ENCODE peak calls at places on chromosome 7, in four cellular contexts. One of them, this sample, is unnamed.

GRCh38 chr7:80453699-80454340 is 58.0 kb downstream of the GNAT3 start:
- DNase-seq in K562: peak
- DNase-seq in H1: no peak
- DNase-seq in GM12878: no peak
- DNase-seq in this sample: peak

GRCh38 chr7:129721139-129721538 is 109.6 kb downstream of the NRF1 start:
- DNase-seq in H1: no peak
- DNase-seq in K562: no peak
- DNase-seq in GM12878: no peak
- DNase-seq in this sample: no peak

GRCh38 chr7:92768501-92769360 is 67.6 kb downstream of the CDK6 start:
- DNase-seq in K562: no peak
- DNase-seq in H1: no peak
- DNase-seq in GM12878: peak
- DNase-seq in this sample: peak

GRCh38 chr7:3301831-3302618 is 973 bp downstream of the SDK1 start:
- DNase-seq in H1: peak
- DNase-seq in GM12878: no peak
- DNase-seq in K562: no peak
- DNase-seq in this sample: peak

GRCh38 chr7:89775459-89775858 is 378.8 kb upstream of the STEAP1 start:
- DNase-seq in H1: no peak
- DNase-seq in GM12878: no peak
- DNase-seq in K562: no peak
- DNase-seq in this sample: no peak

GRCh38 chr7:157856873-157857577 is 520.2 kb downstream of the DNAJB6 start:
- DNase-seq in GM12878: no peak
- DNase-seq in H1: no peak
- DNase-seq in K562: no peak
- DNase-seq in this sample: no peak

GRCh38 chr7:73369622-73370021 is 41.7 kb downstream of the FKBP6 start:
- DNase-seq in GM12878: no peak
- DNase-seq in K562: no peak
- DNase-seq in H1: no peak
- DNase-seq in this sample: no peak

GRCh38 chr7:67754651-67755050 is 758.0 kb downstream of the TYW1 start:
- DNase-seq in K562: no peak
- DNase-seq in GM12878: no peak
- DNase-seq in H1: no peak
- DNase-seq in this sample: no peak

GRCh38 chr7:22725585-22725984 is 1.4 kb upstream of the IL6 start:
- DNase-seq in GM12878: no peak
- DNase-seq in K562: peak
- DNase-seq in H1: no peak
- DNase-seq in this sample: peak

GRCh38 chr7:30707391-30708351 is 25.4 kb upstream of the CRHR2 start:
- DNase-seq in K562: no peak
- DNase-seq in GM12878: no peak
- DNase-seq in H1: no peak
- DNase-seq in this sample: no peak

GRCh38 chr7:50246551-50246950 is 58.0 kb upstream of the IKZF1 start:
- DNase-seq in H1: no peak
- DNase-seq in GM12878: no peak
- DNase-seq in K562: no peak
- DNase-seq in this sample: no peak

GRCh38 chr7:92813390-92814024 is 22.9 kb downstream of the CDK6 start:
- DNase-seq in K562: no peak
- DNase-seq in H1: no peak
- DNase-seq in GM12878: peak
- DNase-seq in this sample: no peak

GRCh38 chr7:44595934-44596635 is 10.3 kb upstream of the OGDH start:
- DNase-seq in K562: no peak
- DNase-seq in H1: no peak
- DNase-seq in GM12878: no peak
- DNase-seq in this sample: no peak

GRCh38 chr7:7706556-7706955 is 11.9 kb downstream of the RPA3 start:
- DNase-seq in GM12878: peak
- DNase-seq in H1: no peak
- DNase-seq in K562: no peak
- DNase-seq in this sample: no peak

GRCh38 chr7:14836006-14836405 is 66.5 kb downstream of the DGKB start:
- DNase-seq in GM12878: no peak
- DNase-seq in K562: no peak
- DNase-seq in H1: no peak
- DNase-seq in this sample: no peak

GRCh38 chr7:91293136-91293535 is 28.9 kb downstream of the FZD1 start:
- DNase-seq in K562: no peak
- DNase-seq in H1: no peak
- DNase-seq in GM12878: no peak
- DNase-seq in this sample: no peak

GRCh38 chr7:51428226-51428887 is 111.7 kb upstream of the COBL start:
- DNase-seq in K562: peak
- DNase-seq in GM12878: no peak
- DNase-seq in H1: peak
- DNase-seq in this sample: no peak

GRCh38 chr7:100706672-100707311 is 871 bp downstream of the POP7 start:
- DNase-seq in H1: no peak
- DNase-seq in GM12878: no peak
- DNase-seq in K562: peak
- DNase-seq in this sample: peak

GRCh38 chr7:108348913-108349312 is 107.3 kb downstream of the NRCAM start:
- DNase-seq in K562: no peak
- DNase-seq in H1: no peak
- DNase-seq in GM12878: no peak
- DNase-seq in this sample: no peak

GRCh38 chr7:73618538-73618937 is 5.8 kb downstream of the MLXIPL start:
- DNase-seq in K562: peak
- DNase-seq in GM12878: no peak
- DNase-seq in H1: no peak
- DNase-seq in this sample: no peak

GRCh38 chr7:99490878-99491277 is 9.2 kb downstream of the ZNF394 start:
- DNase-seq in K562: no peak
- DNase-seq in H1: no peak
- DNase-seq in GM12878: no peak
- DNase-seq in this sample: no peak

GRCh38 chr7:44194069-44194468 is 4.8 kb upstream of the GCK start:
- DNase-seq in GM12878: no peak
- DNase-seq in H1: no peak
- DNase-seq in K562: peak
- DNase-seq in this sample: no peak

GRCh38 chr7:105830405-105831218 is 45.8 kb downstream of the ATXN7L1 start:
- DNase-seq in H1: no peak
- DNase-seq in GM12878: no peak
- DNase-seq in K562: no peak
- DNase-seq in this sample: peak

GRCh38 chr7:28999839-29000238 is 41.7 kb upstream of the TRIL start:
- DNase-seq in GM12878: no peak
- DNase-seq in K562: no peak
- DNase-seq in H1: no peak
- DNase-seq in this sample: no peak

GRCh38 chr7:47374538-47374937 is 207.4 kb downstream of the TNS3 start:
- DNase-seq in K562: no peak
- DNase-seq in H1: no peak
- DNase-seq in GM12878: no peak
- DNase-seq in this sample: no peak

GRCh38 chr7:105094966-105095365 is 81.0 kb downstream of the KMT2E start:
- DNase-seq in GM12878: no peak
- DNase-seq in H1: no peak
- DNase-seq in K562: no peak
- DNase-seq in this sample: no peak

GRCh38 chr7:82012453-82012852 is 242.6 kb upstream of the HGF start:
- DNase-seq in K562: no peak
- DNase-seq in GM12878: no peak
- DNase-seq in H1: no peak
- DNase-seq in this sample: no peak

GRCh38 chr7:140214075-140214684 is 37.4 kb upstream of the KDM7A start:
- DNase-seq in K562: no peak
- DNase-seq in GM12878: peak
- DNase-seq in H1: no peak
- DNase-seq in this sample: peak

GRCh38 chr7:112500619-112501018 is 19.8 kb downstream of the LSMEM1 start:
- DNase-seq in K562: no peak
- DNase-seq in H1: no peak
- DNase-seq in GM12878: no peak
- DNase-seq in this sample: no peak

GRCh38 chr7:20350518-20350951 is 19.8 kb downstream of the ITGB8 start:
- DNase-seq in H1: no peak
- DNase-seq in K562: no peak
- DNase-seq in GM12878: no peak
- DNase-seq in this sample: peak

GRCh38 chr7:47496666-47497065 is 85.2 kb downstream of the TNS3 start:
- DNase-seq in H1: no peak
- DNase-seq in K562: no peak
- DNase-seq in GM12878: no peak
- DNase-seq in this sample: no peak

GRCh38 chr7:30470163-30470770 is 8.3 kb downstream of the NOD1 start:
- DNase-seq in K562: peak
- DNase-seq in H1: no peak
- DNase-seq in GM12878: no peak
- DNase-seq in this sample: no peak

GRCh38 chr7:19030280-19030679 is 87.2 kb downstream of the TWIST1 start:
- DNase-seq in H1: no peak
- DNase-seq in GM12878: no peak
- DNase-seq in K562: no peak
- DNase-seq in this sample: no peak

GRCh38 chr7:138752568-138753518 is 45.0 kb upstream of the TMEM213 start:
- DNase-seq in K562: no peak
- DNase-seq in GM12878: peak
- DNase-seq in H1: no peak
- DNase-seq in this sample: peak
- TF ChIP-seq NRF1 in K562: no peak
- TF ChIP-seq NRF1 in GM12878: no peak
- TF ChIP-seq NRF1 in H1: no peak
- TF ChIP-seq NRF1 in this sample: no peak

DNA sequence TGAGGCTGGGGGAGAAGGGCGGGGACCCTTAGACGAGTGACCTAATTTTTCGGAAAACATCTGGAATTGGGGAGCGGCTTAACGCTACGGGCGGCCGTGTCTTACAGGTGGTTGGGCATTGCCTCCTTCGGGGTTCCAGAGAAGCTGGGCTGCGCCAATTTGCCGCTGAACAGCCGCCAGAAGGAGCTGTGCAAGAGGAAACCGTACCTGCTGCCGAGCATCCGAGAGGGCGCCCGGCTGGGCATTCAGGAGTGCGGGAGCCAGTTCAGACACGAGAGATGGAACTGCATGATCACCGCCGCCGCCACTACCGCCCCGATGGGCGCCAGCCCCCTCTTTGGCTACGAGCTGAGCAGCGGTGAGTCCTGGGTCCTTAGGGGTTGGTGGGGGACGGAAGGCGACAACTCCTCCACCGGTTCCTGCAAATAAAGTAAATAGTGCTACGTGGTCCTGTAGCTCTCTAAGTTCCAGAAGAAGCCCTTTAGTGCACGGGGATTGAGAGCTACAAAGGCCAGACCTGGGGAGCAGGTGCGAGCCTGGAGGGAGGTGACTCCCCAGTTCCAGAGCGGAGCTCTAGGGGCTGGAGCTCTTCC is 756 bp downstream of the WNT16 start:
- DNase-seq in GM12878: no peak
- DNase-seq in H1: peak
- DNase-seq in K562: no peak
- DNase-seq in this sample: peak
- TF ChIP-seq MAX in GM12878: no peak
- TF ChIP-seq MAX in H1: no peak
- TF ChIP-seq MAX in K562: no peak
- TF ChIP-seq MAX in this sample: no peak

GRCh38 chr7:132095-132482 is 60.3 kb upstream of the FAM20C start:
- DNase-seq in H1: no peak
- DNase-seq in K562: no peak
- DNase-seq in GM12878: no peak
- DNase-seq in this sample: no peak
- H3K4me2 ChIP-seq in H1: no peak
- H3K4me2 ChIP-seq in K562: no peak
- H3K4me2 ChIP-seq in GM12878: no peak
- H3K4me2 ChIP-seq in this sample: no peak

GRCh38 chr7:4668510-4668847 is 13.6 kb upstream of the FOXK1 start:
- DNase-seq in H1: no peak
- DNase-seq in GM12878: no peak
- DNase-seq in K562: no peak
- DNase-seq in this sample: no peak

GRCh38 chr7:4667776-4668509 is 14.2 kb upstream of the FOXK1 start:
- DNase-seq in K562: no peak
- DNase-seq in GM12878: no peak
- DNase-seq in H1: no peak
- DNase-seq in this sample: no peak

GRCh38 chr7:4661871-4662270 is 20.2 kb upstream of the FOXK1 start:
- DNase-seq in GM12878: no peak
- DNase-seq in H1: no peak
- DNase-seq in K562: no peak
- DNase-seq in this sample: no peak

GRCh38 chr7:4663239-4663638 is 18.9 kb upstream of the FOXK1 start:
- DNase-seq in H1: no peak
- DNase-seq in K562: peak
- DNase-seq in GM12878: no peak
- DNase-seq in this sample: no peak

DNA sequence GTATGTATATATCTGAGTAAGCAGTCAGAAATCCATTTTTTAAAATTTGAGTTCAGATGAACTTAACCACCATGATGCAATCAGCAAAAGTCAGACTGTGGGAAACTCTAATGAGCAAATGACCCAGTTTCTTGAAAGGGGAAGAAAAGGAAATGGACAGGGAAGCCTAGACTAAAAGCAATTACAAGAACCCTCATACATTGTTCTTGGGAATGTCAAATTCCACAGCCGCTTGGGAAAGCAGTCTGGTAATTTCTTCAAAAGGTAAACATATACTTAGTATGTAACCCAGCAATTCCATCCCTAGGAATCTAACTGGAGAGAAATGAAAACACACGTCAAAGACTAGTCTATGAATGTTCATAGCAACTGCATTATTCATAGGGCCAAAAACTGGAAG is 16.4 kb upstream of the FOXK1 start:
- DNase-seq in K562: no peak
- DNase-seq in H1: no peak
- DNase-seq in GM12878: no peak
- DNase-seq in this sample: no peak
- TF ChIP-seq NRF1 in K562: no peak
- TF ChIP-seq NRF1 in H1: no peak
- TF ChIP-seq NRF1 in GM12878: no peak
- TF ChIP-seq NRF1 in this sample: no peak